ENCODE peak calls at places on chromosomes 1 and 21, in six cellular contexts. L, H, U, E, I and W are unnamed samples.

GRCh38 chr1:62882161-62882560 is 98.2 kb downstream of the ATG4C start:
- DNase-seq in L (no peak), H (no peak), U (no peak), E (no peak), I (no peak), W (no peak)

GRCh38 chr1:31712625-31713024 is 8.8 kb upstream of the COL16A1 start:
- DNase-seq in L (peak; percentile 82), H (peak; percentile 84), U (no peak), E (peak; percentile 87), I (no peak), W (no peak)

GRCh38 chr1:179867493-179868330 is 9.9 kb downstream of the TOR1AIP2 start:
- DNase-seq in L (no peak), H (no peak), U (no peak), E (peak; percentile 59), I (no peak), W (no peak)

GRCh38 chr1:67723126-67723525 is 38.1 kb downstream of the GADD45A start:
- DNase-seq in L (no peak), H (no peak), U (no peak), E (no peak), I (no peak), W (no peak)

GRCh38 chr1:243942196-243943150 is 92.4 kb upstream of the AKT3 start:
- DNase-seq in L (no peak), H (no peak), U (no peak), E (no peak), I (no peak), W (no peak)

GRCh38 chr1:160361814-160362167 is 5.1 kb upstream of the NHLH1 start:
- DNase-seq in L (no peak), H (no peak), U (no peak), E (no peak), I (no peak), W (no peak)

GRCh38 chr1:40381268-40382109 is 8.0 kb downstream of the SMAP2 start:
- DNase-seq in L (no peak), H (no peak), U (no peak), E (no peak), I (no peak), W (no peak)

GRCh38 chr1:43992232-43992995 is 1.0 kb downstream of the CCDC24 start:
- DNase-seq in L (peak; percentile 75), H (no peak), U (peak; percentile 79), E (no peak), I (no peak), W (no peak)

GRCh38 chr1:31788825-31789256 is 24.7 kb upstream of the ADGRB2 start:
- DNase-seq in L (no peak), H (no peak), U (no peak), E (no peak), I (no peak), W (no peak)

GRCh38 chr1:209853677-209854076 is 25.9 kb downstream of the UTP25 start:
- DNase-seq in L (no peak), H (no peak), U (no peak), E (no peak), I (no peak), W (no peak)

GRCh38 chr1:61300899-61301298 is 218.5 kb downstream of the NFIA start:
- DNase-seq in L (no peak), H (no peak), U (no peak), E (no peak), I (no peak), W (no peak)

GRCh38 chr1:27555700-27556424 is 48.1 kb downstream of the AHDC1 start:
- DNase-seq in L (no peak), H (peak; percentile 74), U (no peak), E (peak; percentile 79), I (no peak), W (no peak)

GRCh38 chr1:248926401-248927182 is 20.6 kb downstream of the PGBD2 start:
- DNase-seq in L (no peak), H (no peak), U (no peak), E (no peak), I (no peak), W (no peak)

GRCh38 chr1:150441121-150441520 is 46.1 kb upstream of the TARS2 start:
- DNase-seq in L (no peak), H (no peak), U (no peak), E (no peak), I (no peak), W (no peak)

GRCh38 chr1:223001653-223002634 is 141.1 kb downstream of the TLR5 start:
- DNase-seq in L (no peak), H (no peak), U (no peak), E (no peak), I (no peak), W (no peak)

GRCh38 chr1:182357177-182357576 is 34.4 kb downstream of the GLUL start:
- DNase-seq in L (no peak), H (no peak), U (no peak), E (no peak), I (no peak), W (no peak)

GRCh38 chr1:76190749-76191424 is 116.3 kb downstream of the ST6GALNAC3 start:
- DNase-seq in L (no peak), H (no peak), U (no peak), E (no peak), I (no peak), W (no peak)

GRCh38 chr1:222241410-222241809 is 306.5 kb downstream of the HHIPL2 start:
- DNase-seq in L (no peak), H (no peak), U (no peak), E (no peak), I (no peak), W (no peak)

GRCh38 chr1:151106891-151107290 is 36.3 kb downstream of the GABPB2 start:
- DNase-seq in L (no peak), H (no peak), U (no peak), E (no peak), I (no peak), W (no peak)

GRCh38 chr1:59079434-59080135 is 217.3 kb upstream of the FGGY start:
- DNase-seq in L (no peak), H (no peak), U (no peak), E (no peak), I (no peak), W (no peak)

GRCh38 chr21:43854773-43855633 is 10.0 kb upstream of the AGPAT3 start:
- DNase-seq in L (no peak), H (no peak), U (no peak), E (no peak), I (no peak), W (no peak)

GRCh38 chr1:93666613-93667384 is 14.8 kb downstream of the BCAR3 start:
- DNase-seq in L (peak; percentile 89), H (peak; percentile 27), U (no peak), E (no peak), I (no peak), W (no peak)

GRCh38 chr1:41235893-41236292 is 6.2 kb downstream of the SCMH1 start:
- DNase-seq in L (no peak), H (no peak), U (no peak), E (no peak), I (no peak), W (no peak)

GRCh38 chr1:166888710-166889109 is 12.6 kb upstream of the TADA1 start:
- DNase-seq in L (no peak), H (no peak), U (no peak), E (no peak), I (no peak), W (no peak)

GRCh38 chr1:16019580-16020277 is 1.9 kb upstream of the HSPB7 start:
- DNase-seq in L (peak; percentile 82), H (peak; percentile 67), U (no peak), E (peak; percentile 52), I (no peak), W (no peak)

GRCh38 chr1:3105167-3105863 is 36.3 kb downstream of the PRDM16 start:
- DNase-seq in L (no peak), H (no peak), U (no peak), E (no peak), I (no peak), W (no peak)

DNA sequence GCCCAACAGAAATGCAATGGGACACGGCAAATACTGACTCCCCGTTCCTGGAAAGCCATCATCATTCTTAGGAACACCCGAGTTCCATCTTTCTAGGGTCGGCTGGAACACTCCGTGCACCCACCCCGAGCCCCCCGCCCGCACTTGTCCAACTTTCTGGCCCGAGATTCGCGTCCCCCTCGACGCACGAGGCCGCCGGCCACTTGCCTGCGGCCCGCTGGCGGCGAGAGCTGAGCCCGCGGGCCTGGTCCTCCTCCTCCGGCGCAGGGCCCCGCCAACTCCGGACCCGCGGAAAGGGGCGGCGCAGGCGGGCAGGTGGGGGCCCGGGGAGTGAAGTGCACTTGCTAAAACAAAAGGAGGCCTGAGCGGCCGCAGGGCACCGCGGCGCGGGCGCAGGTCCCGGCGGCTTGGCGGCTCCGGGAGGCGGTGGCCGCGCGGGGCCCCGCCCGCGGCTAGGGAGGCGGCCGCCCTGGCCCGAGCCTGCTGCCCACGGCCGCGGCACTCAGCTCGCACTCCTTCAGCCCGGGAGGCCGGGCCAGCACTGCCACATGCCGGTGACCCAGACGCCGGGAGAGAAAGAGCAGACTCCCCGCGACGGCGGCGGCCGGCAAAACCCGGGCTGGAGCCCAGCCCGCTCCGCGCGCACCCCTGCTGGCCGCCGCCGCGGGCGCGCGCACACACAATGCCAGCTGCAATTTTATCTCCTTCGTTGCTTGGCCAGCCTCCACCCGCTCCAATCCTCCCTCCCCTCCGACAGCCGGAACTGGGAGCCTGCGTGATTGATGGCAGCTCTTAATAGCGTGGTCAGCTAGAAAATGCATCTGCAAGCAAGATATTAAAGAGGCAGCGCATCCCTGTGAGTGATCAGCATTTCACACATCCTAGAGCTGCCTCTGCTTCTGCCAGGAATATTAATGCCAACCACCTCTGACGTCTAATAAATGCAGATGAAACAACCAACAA is 114.3 kb downstream of the RERE start:
- DNase-seq in L (peak; percentile 95), H (peak; percentile 91), U (peak; percentile 88), E (peak; percentile 91), I (peak; percentile 82), W (peak; percentile 57)
- TF ChIP-seq POLR2A in L (no peak), H (peak; percentile 89), U (no peak), E (peak; percentile 42), I (peak; percentile 48), W (no peak)

GRCh38 chr1:145983206-145983675 is 13.1 kb downstream of the TXNIP start:
- DNase-seq in L (peak; percentile 73), H (peak; percentile 72), U (peak; percentile 59), E (no peak), I (no peak), W (no peak)
- TF ChIP-seq POLR2A in L (no peak), H (no peak), U (no peak), E (no peak), I (no peak), W (no peak)

GRCh38 chr1:87717167-87717670 is 388.5 kb downstream of the LMO4 start:
- DNase-seq in L (no peak), H (no peak), U (no peak), E (no peak), I (no peak), W (no peak)
- TF ChIP-seq POLR2A in L (no peak), H (no peak), U (no peak), E (no peak), I (no peak), W (no peak)

DNA sequence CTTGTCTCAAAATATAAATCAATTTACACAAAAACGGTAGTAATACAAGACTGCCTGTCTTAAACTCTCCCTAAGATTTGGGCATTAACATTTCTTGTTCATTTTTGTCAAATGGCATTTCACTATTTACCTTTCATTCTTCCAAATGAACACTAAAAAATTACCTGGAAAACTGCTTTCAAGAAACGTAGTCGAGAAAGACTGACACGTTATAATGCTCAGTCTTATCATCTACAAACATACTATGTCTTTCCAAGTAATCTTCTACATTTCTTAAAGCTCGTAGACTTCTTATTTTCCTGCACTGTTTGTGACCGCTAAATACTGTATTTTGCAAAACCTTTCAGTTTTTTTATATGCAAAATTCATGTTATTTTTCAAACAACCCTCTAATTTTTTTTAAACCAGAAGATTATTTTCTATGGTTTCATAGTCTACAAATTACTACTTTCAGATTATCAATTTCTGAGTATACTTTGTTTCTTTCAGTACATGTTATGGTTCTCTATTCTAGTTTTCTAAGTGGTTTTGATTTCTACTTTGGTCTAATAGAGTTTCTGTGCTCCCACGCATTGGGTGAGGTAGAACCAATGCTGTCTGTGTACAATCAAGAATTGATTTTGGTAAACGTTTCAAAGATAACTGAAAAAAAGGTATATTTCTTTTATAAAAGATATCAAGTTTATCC is 336.4 kb downstream of the SMYD3 start:
- DNase-seq in L (no peak), H (no peak), U (no peak), E (no peak), I (no peak), W (no peak)
- TF ChIP-seq POLR2A in L (no peak), H (no peak), U (no peak), E (no peak), I (no peak), W (no peak)